ENCODE peak calls at places on chromosomes 1 and 21, in six cellular contexts. S is H1, J is HCT116, F is GM12878, H is HepG2, V is K562. B is an unnamed sample.

GRCh38 chr1:59556802-59557548 is 257.8 kb upstream of the HOOK1 start:
- DNase-seq in V (no peak), H (peak; percentile 100), F (no peak), J (peak; percentile 68), S (no peak), B (no peak)

GRCh38 chr21:36210779-36211659 is 54.4 kb downstream of the DOP1B start:
- DNase-seq in H (no peak), V (no peak), J (no peak), F (no peak), S (no peak), B (peak; percentile 48)

GRCh38 chr1:240683576-240683975 is 71.6 kb upstream of the GREM2 start:
- DNase-seq in F (no peak), J (no peak), V (no peak), S (no peak), H (no peak), B (no peak)

GRCh38 chr1:112445591-112445990 is 49.6 kb downstream of the CTTNBP2NL start:
- DNase-seq in J (no peak), V (no peak), S (no peak), H (no peak), F (no peak), B (no peak)

GRCh38 chr1:65820983-65821382 is 28.3 kb downstream of the PDE4B start:
- DNase-seq in V (no peak), J (no peak), H (no peak), F (no peak), S (no peak), B (no peak)

GRCh38 chr1:218266356-218266755 is 18.7 kb upstream of the RRP15 start:
- DNase-seq in V (no peak), S (no peak), H (no peak), J (no peak), F (no peak), B (no peak)

GRCh38 chr1:85484264-85484663 is 19.3 kb upstream of the DDAH1 start:
- DNase-seq in F (no peak), V (no peak), H (no peak), S (no peak), J (no peak), B (no peak)

GRCh38 chr1:232306269-232306911 is 323.5 kb downstream of the SIPA1L2 start:
- DNase-seq in J (no peak), H (no peak), S (peak; percentile 55), V (no peak), F (no peak), B (peak; percentile 33)

GRCh38 chr1:52368383-52369172 is 2.6 kb upstream of the CC2D1B start:
- DNase-seq in J (peak; percentile 48), S (peak; percentile 79), F (no peak), V (no peak), H (peak; percentile 58), B (peak; percentile 76)

GRCh38 chr1:84259376-84259775 is 42.1 kb upstream of the SAMD13 start:
- DNase-seq in J (no peak), V (no peak), S (no peak), F (no peak), H (no peak), B (no peak)

GRCh38 chr1:228459091-228459993 is 27.8 kb upstream of the RNF187 start:
- DNase-seq in H (peak; percentile 18), S (peak; percentile 85), F (no peak), J (peak; percentile 85), V (peak; percentile 80), B (peak; percentile 84)

GRCh38 chr1:169483500-169483966 is 2.2 kb downstream of the SLC19A2 start:
- DNase-seq in F (no peak), J (no peak), H (peak; percentile 72), S (no peak), V (peak; percentile 59), B (no peak)

GRCh38 chr1:169484683-169485426 is 889 bp downstream of the SLC19A2 start:
- DNase-seq in J (no peak), H (peak; percentile 85), S (no peak), F (no peak), V (peak; percentile 38), B (peak; percentile 13)

GRCh38 chr1:169486281-169486904 is 649 bp upstream of the SLC19A2 start:
- DNase-seq in F (no peak), H (no peak), J (no peak), V (peak; percentile 36), S (no peak), B (no peak)

GRCh38 chr1:169485427-169486280 is at the start of gene SLC19A2:
- DNase-seq in F (peak; percentile 91), V (peak; percentile 100), S (peak; percentile 90), J (peak; percentile 97), H (peak; percentile 98), B (peak; percentile 99)

GRCh38 chr1:169484107-169484506 is 1.6 kb downstream of the SLC19A2 start:
- DNase-seq in V (peak; percentile 17), J (no peak), H (no peak), F (no peak), S (no peak), B (no peak)
- TF ChIP-seq ZNF274 in V (no peak), J (no peak), H (no peak), F (no peak), S (no peak), B (no peak)

DNA sequence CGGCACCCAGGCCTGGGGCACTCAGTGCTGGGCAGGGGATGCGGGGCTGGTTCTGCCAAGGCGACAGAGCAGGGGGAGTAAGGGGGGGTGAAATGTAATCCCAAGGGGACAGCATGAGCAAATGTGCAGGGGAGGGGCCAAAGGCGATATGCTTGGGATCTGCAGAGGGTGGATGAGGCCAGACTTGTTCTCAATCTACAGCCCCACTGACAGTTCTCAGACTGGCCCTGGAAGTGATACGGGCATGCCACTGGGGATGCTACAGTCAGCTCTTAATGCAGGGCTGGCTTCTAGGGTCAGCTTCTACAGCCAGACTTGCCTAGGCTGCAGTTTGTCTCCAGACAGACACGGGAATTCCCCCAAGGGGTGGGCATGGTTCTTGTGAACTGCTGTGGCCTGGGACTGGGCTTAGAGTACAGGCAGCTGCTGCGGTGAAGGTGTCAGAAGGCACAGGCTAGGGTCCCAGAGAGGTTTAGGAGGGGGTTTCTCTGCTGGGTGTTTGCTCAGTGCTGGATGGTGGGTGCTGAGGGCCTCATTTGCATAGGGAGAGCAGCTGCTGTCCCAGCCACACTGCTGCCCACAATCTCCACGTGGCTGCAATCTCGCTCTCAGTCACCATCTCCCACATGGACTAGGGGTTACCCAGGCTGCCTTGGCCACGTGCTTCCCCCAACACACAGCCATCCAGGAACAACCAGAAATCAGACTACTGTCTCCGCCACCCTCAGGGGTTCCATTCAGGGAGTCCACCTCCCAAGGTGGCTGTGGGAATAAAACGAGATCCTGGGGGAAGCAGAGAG is 190.1 kb downstream of the HIVEP3 start:
- DNase-seq in V (no peak), J (no peak), F (peak; percentile 100), S (no peak), H (no peak), B (no peak)
- H3K9ac ChIP-seq in V (no peak overlapping the region), J (no peak overlapping the region), F (peak overlapping the region; percentile 77), S (no peak overlapping the region), H (no peak overlapping the region), B (peak overlapping the region; percentile 17)

DNA sequence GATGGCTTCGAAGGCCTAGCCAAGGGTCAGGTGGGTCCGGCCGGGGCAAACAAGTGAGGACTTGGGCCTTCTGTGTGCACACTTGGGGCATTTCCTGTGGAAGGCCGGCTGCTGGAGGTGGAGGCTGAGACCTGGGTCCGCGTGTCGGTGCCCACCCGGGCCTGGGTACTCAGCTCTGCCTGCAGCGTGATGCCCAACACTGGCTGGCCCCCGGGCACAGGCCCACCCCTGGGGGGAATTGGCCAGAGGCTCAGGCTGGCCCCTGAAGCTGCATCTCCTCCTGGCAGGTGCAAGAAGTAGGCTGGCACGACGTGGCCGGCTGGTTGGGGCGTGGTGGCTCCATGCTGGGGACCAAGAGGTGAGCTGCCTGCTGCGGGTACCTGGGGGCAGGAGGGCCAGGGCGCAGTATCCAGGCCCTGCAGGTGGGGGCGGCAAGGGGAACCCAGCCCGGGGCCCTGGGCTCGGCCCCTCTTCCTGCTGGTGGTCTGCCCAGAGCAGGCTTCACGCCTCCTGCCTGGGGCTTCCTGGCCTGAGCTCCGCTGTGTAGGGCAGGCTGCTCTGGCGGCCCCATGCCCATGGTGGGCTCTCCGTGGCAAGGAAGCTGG is 17.2 kb downstream of the CFAP410 start:
- DNase-seq in V (no peak), F (no peak), J (no peak), S (no peak), H (no peak), B (no peak)
- H3K4me1 ChIP-seq in V (peaks cover 30% of the 10 kb centered on the region), F (no peaks in the 10 kb centered on the region), J (no peaks in the 10 kb centered on the region), S (no peaks in the 10 kb centered on the region), H (no peaks in the 10 kb centered on the region), B (peaks cover 4% of the 10 kb centered on the region)

GRCh38 chr1:226754797-226755533 is 15.9 kb upstream of the ITPKB start:
- DNase-seq in J (no peak), S (no peak), H (no peak), V (no peak), F (no peak), B (no peak)
- TF ChIP-seq ZNF274 in J (no peak), S (no peak), H (no peak), V (no peak), F (no peak), B (no peak)

DNA sequence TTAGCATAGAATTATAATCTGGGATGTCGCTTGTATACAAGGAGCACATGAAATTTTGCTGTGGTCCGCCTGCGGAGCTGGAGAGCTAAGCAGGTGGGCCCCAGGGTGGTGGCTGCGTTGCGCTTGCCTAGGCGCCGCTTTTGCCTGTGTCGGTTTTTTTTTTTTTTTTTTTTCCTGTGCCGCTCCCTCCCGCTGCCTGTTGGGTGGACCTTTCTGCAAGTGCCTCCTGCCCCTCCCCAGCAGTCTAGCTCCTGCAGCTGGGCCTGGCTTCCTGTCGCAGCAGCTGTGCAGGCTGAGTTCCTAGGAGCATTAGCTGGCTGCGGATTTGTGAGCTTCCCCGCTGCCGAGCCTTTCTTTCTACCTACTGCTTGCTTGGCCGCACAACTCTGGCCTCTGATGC is 20.6 kb downstream of the PYHIN1 start:
- DNase-seq in J (no peak), V (peak; percentile 30), F (peak; percentile 30), H (no peak), S (no peak), B (no peak)
- H3K9ac ChIP-seq in J (no peak overlapping the region), V (no peak overlapping the region), F (no peak overlapping the region), H (no peak overlapping the region), S (no peak overlapping the region), B (no peak overlapping the region)

DNA sequence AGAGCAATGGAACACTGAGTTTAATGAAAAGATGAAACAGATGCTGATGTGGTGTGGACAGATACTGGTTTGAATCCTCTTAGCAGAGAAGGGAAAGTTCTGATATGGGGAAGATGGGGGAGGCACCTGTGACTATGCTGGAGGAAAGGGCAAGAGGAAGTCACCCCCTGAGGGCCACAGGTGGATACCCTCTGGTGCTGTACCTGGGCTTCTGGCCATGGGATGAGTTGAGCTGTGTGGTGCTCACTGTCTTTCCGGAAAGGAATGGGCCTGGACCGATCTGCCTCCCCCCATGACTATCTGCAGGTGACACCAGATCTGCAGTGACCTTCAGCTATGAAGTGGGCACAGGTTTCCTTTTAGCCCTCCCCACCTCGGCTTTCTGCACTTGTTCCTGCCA is 52.4 kb downstream of the IER5 start:
- DNase-seq in V (no peak), F (no peak), J (no peak), S (no peak), H (no peak), B (no peak)
- H3K4me1 ChIP-seq in V (peaks cover 29% of the 10 kb centered on the region), F (peaks cover 47% of the 10 kb centered on the region), J (peaks cover 7% of the 10 kb centered on the region), S (peaks cover 2% of the 10 kb centered on the region), H (peaks cover 36% of the 10 kb centered on the region), B (peaks cover 11% of the 10 kb centered on the region)

DNA sequence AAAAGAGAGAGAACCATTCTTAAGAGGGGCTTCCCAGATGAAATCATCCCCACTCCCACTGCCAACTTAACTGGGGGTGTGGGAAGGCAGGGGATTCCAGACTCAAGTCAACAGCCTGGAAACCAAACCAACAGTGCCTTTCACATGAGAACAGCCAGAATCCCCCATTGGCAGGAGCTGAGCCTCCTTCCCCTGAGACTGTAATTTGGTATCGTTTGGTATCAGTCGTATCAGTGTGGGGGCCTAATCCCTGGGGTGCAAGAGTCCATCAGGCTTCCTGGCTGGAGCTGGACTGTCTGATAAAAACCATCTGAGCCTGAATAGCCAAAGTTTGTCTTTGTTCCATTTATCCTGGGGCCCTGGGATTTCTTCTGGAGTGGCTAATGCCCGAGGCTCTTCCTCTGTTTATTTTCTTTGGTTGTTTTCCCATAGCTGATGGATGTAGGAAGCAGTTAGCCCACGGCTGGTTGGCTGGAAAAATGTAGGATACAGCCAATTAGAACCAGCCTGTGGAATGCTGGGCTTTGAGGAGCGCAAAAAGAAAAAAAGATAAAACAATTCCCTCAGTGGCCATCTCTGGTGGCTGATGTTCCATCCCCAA is 84.6 kb downstream of the LAMC2 start:
- DNase-seq in F (no peak), H (no peak), V (no peak), J (no peak), S (no peak), B (no peak)
- TF ChIP-seq ZNF274 in F (no peak), H (no peak), V (no peak), J (no peak), S (no peak), B (no peak)